ENCODE peak calls at places on chromosome 14, in four cellular contexts. N is CD4-positive, alpha-beta T cell; G is CD8-positive, alpha-beta T cell; D is breast epithelium. O is an unnamed sample.

GRCh38 chr14:77508876-77509275 is 10.3 kb upstream of the ISM2 start:
- DNase-seq in N (no peak), G (no peak), D (no peak), O (no peak)

GRCh38 chr14:101120636-101121398 is 217.3 kb upstream of the RTL1 start:
- DNase-seq in N (no peak), G (peak; percentile 11), D (no peak), O (peak; percentile 65)

GRCh38 chr14:89501381-89501780 is 84.3 kb upstream of the FOXN3 start:
- DNase-seq in N (no peak), G (no peak), D (no peak), O (no peak)

GRCh38 chr14:71103662-71104484 is 196.6 kb downstream of the PCNX1 start:
- DNase-seq in N (no peak), G (no peak), D (no peak), O (no peak)

GRCh38 chr14:38053684-38054083 is 154.0 kb upstream of the SSTR1 start:
- DNase-seq in N (no peak), G (no peak), D (no peak), O (no peak)

GRCh38 chr14:35211067-35211466 is 81.1 kb upstream of the PSMA6 start:
- DNase-seq in N (no peak), G (no peak), D (no peak), O (no peak)

GRCh38 chr14:92926931-92927330 is 4.0 kb downstream of the CHGA start:
- DNase-seq in N (no peak), G (no peak), D (no peak), O (no peak)

GRCh38 chr14:51666070-51666469 is 14.4 kb downstream of the FRMD6 start:
- DNase-seq in N (no peak), G (no peak), D (no peak), O (no peak)

GRCh38 chr14:29906256-29906885 is 21.3 kb downstream of the PRKD1 start:
- DNase-seq in N (no peak), G (no peak), D (no peak), O (peak; percentile 50)

GRCh38 chr14:64293976-64294671 is at the start of gene ESR2:
- DNase-seq in N (peak; percentile 19), G (peak; percentile 27), D (no peak), O (peak; percentile 22)

GRCh38 chr14:81219821-81220487 is 805 bp downstream of the GTF2A1 start:
- DNase-seq in N (peak; percentile 55), G (peak; percentile 47), D (no peak), O (peak; percentile 33)

GRCh38 chr14:47710581-47710980 is 35.2 kb upstream of the MDGA2 start:
- DNase-seq in N (no peak), G (no peak), D (no peak), O (no peak)

GRCh38 chr14:95056476-95056875 is 100.9 kb downstream of the DICER1 start:
- DNase-seq in N (no peak), G (no peak), D (peak; percentile 64), O (peak; percentile 18)

GRCh38 chr14:53951661-53952265 is 4.9 kb downstream of the BMP4 start:
- DNase-seq in N (no peak), G (no peak), D (no peak), O (no peak)

GRCh38 chr14:49549881-49550280 is 36.3 kb downstream of the RPS29 start:
- DNase-seq in N (no peak), G (no peak), D (no peak), O (no peak)

GRCh38 chr14:99329711-99330315 is 57.8 kb upstream of the BCL11B start:
- DNase-seq in N (no peak), G (no peak), D (no peak), O (no peak)

GRCh38 chr14:100063314-100063941 is 1.8 kb upstream of the EVL start:
- DNase-seq in N (no peak), G (no peak), D (no peak), O (no peak)

GRCh38 chr14:38971258-38971921 is 131.6 kb downstream of the SEC23A start:
- DNase-seq in N (no peak), G (no peak), D (no peak), O (no peak)

GRCh38 chr14:23376477-23377200 is at the start of gene CMTM5:
- DNase-seq in N (no peak), G (no peak), D (no peak), O (no peak)

O was measured in body of pancreas.